ENCODE peak calls at places on chromosomes 4 and X, in ten cellular contexts. E is iris pigment epithelial cell; T is activated gamma-delta T cell treated with Interleukin-2 at 50 U/mL for 16 hours; P is HuH-7.5; Z is NCI-H2081 treated with DMSO at 0.1 percent for 48 hours; M is activated T-helper 1 cell treated with Interleukin-2 at 50 U/mL for 16 hours; X is anterior cingulate cortex; W is hypothalamus; J is WTC11; C is naive thymus-derived CD8-positive, alpha-beta T cell. F is an unnamed sample.

GRCh38 chr4:76597423-76597979 is 162.5 kb downstream of the SHROOM3 start:
- DNase-seq in M (no peak), T (no peak), C (no peak), Z (no peak), J (no peak), X (no peak), W (no peak), P (no peak), E (no peak), F (no peak)

GRCh38 chr4:109673303-109673702 is 29.9 kb downstream of the CASP6 start:
- DNase-seq in E (no peak), C (no peak), P (no peak), X (no peak), T (no peak), W (no peak), M (no peak), Z (no peak), J (no peak), F (no peak)

GRCh38 chrX:44225667-44226066 is 117.8 kb downstream of the EFHC2 start:
- DNase-seq in P (no peak), W (no peak), C (no peak), M (no peak), Z (no peak), T (no peak), X (no peak), E (no peak), J (no peak), F (no peak)

GRCh38 chr4:98027827-98028226 is 115.4 kb downstream of the STPG2 start:
- DNase-seq in Z (no peak), T (no peak), M (no peak), C (no peak), P (no peak), W (no peak), J (no peak), X (no peak), E (peak), F (no peak)

GRCh38 chr4:103719320-103720204 is at the start of gene TACR3:
- DNase-seq in C (no peak), T (no peak), X (no peak), E (no peak), P (no peak), M (no peak), Z (no peak), W (peak), J (peak), F (peak)

GRCh38 chr4:15410750-15411149 is 17.1 kb upstream of the C1QTNF7 start:
- DNase-seq in C (no peak), X (no peak), W (no peak), P (no peak), T (peak), M (no peak), Z (no peak), E (peak), J (no peak), F (no peak)

GRCh38 chr4:37715889-37716402 is 29.8 kb upstream of the RELL1 start:
- DNase-seq in X (no peak), P (no peak), E (peak), W (no peak), Z (no peak), M (no peak), J (no peak), T (no peak), C (no peak), F (no peak)

GRCh38 chrX:31224321-31225012 is 152.6 kb upstream of the FTHL17 start:
- DNase-seq in W (no peak), M (no peak), P (no peak), X (no peak), E (no peak), C (no peak), J (no peak), T (no peak), Z (no peak), F (no peak)

GRCh38 chr4:147110968-147111367 is 165.3 kb upstream of the TTC29 start:
- DNase-seq in J (no peak), W (no peak), P (no peak), C (no peak), T (no peak), M (no peak), Z (no peak), X (no peak), E (peak), F (no peak)

GRCh38 chr4:101644516-101644915 is 146.0 kb upstream of the BANK1 start:
- DNase-seq in T (no peak), Z (no peak), X (no peak), C (no peak), J (no peak), P (no peak), W (no peak), E (no peak), M (no peak), F (no peak)

GRCh38 chrX:41923925-41924693 is 755 bp upstream of the CASK start:
- DNase-seq in E (peak), Z (no peak), P (no peak), X (peak), W (no peak), C (no peak), J (no peak), M (no peak), T (peak), F (no peak)

GRCh38 chrX:14936561-14936960 is 63.3 kb downstream of the MOSPD2 start:
- DNase-seq in T (no peak), Z (no peak), C (no peak), M (no peak), X (no peak), E (peak), P (no peak), J (no peak), W (no peak), F (no peak)

GRCh38 chrX:7314425-7314824 is 166.5 kb upstream of the PUDP start:
- DNase-seq in X (no peak), E (no peak), M (no peak), T (no peak), C (no peak), J (no peak), P (no peak), W (no peak), Z (no peak), F (no peak)

GRCh38 chr4:140330311-140330900 is 43.0 kb upstream of the SCOC start:
- DNase-seq in Z (no peak), C (no peak), T (no peak), E (peak), M (no peak), W (no peak), X (no peak), J (no peak), P (no peak), F (no peak)

GRCh38 chr4:137587796-137588195 is 55.5 kb upstream of the PCDH18 start:
- DNase-seq in C (no peak), W (no peak), J (no peak), Z (no peak), X (no peak), T (no peak), M (no peak), P (no peak), E (peak), F (no peak)

GRCh38 chr4:25635501-25635900 is 20.1 kb upstream of the SLC34A2 start:
- DNase-seq in E (no peak), Z (no peak), P (no peak), J (no peak), T (no peak), X (no peak), W (no peak), M (no peak), C (no peak), F (no peak)

GRCh38 chr4:187283306-187283705 is 559.6 kb upstream of the FAT1 start:
- DNase-seq in P (no peak), W (no peak), Z (no peak), J (no peak), E (no peak), M (no peak), T (no peak), C (no peak), X (no peak), F (no peak)

GRCh38 chr4:109009909-109010308 is 247.1 kb upstream of the ETNPPL start:
- DNase-seq in T (no peak), C (no peak), X (no peak), M (no peak), E (peak), Z (no peak), J (no peak), W (no peak), P (no peak), F (no peak)

GRCh38 chr4:76235915-76236314 is 15.6 kb upstream of the FAM47E start:
- DNase-seq in T (no peak), M (no peak), X (no peak), P (no peak), C (no peak), J (no peak), Z (no peak), E (no peak), W (no peak), F (no peak)

GRCh38 chrX:68711845-68712244 is 64.4 kb downstream of the STARD8 start:
- DNase-seq in P (no peak), C (no peak), T (no peak), M (no peak), E (no peak), W (no peak), J (no peak), X (no peak), Z (no peak), F (no peak)

GRCh38 chrX:135625995-135626394 is 87.4 kb upstream of the CT45A1 start:
- DNase-seq in M (no peak), J (no peak), X (no peak), T (no peak), E (peak), C (no peak), P (no peak), W (no peak), Z (no peak), F (peak)

GRCh38 chr4:7007944-7008343 is 35.2 kb upstream of the TADA2B start:
- DNase-seq in Z (no peak), X (no peak), W (no peak), M (no peak), C (no peak), E (peak), P (no peak), T (no peak), J (no peak), F (no peak)

GRCh38 chr4:76745264-76745663 is 152.7 kb downstream of the SOWAHB start:
- DNase-seq in Z (no peak), T (no peak), X (no peak), W (no peak), J (no peak), C (no peak), E (peak), M (no peak), P (no peak), F (no peak)

GRCh38 chr4:74444891-74445642 is at the start of gene AREG:
- DNase-seq in J (peak), W (peak), E (peak), M (peak), T (peak), Z (no peak), X (peak), C (peak), P (peak), F (no peak)

GRCh38 chr4:4995103-4995761 is 24.0 kb downstream of the CYTL1 start:
- DNase-seq in J (peak), E (peak), M (no peak), T (peak), C (no peak), W (peak), X (peak), Z (no peak), P (peak), F (peak)